ENCODE peak calls at places on chromosomes 2 and 18, in five cellular contexts. One of them, this sample, is unnamed.

GRCh38 chr18:46624127-46624526 is 32.9 kb downstream of the LOXHD1 start:
- DNase-seq in activated CD4-positive, alpha-beta T cell treated with anti-CD3 and anti-CD28 coated beads for 24 hours: peak; percentile 7
- DNase-seq in GM18507: no peak
- DNase-seq in nephron progenitor cell: no peak
- DNase-seq in Caki2: no peak
- DNase-seq in this sample: no peak

GRCh38 chr18:75799449-75800330 is 372.2 kb upstream of the SMIM21 start:
- DNase-seq in activated CD4-positive, alpha-beta T cell treated with anti-CD3 and anti-CD28 coated beads for 24 hours: no peak
- DNase-seq in nephron progenitor cell: no peak
- DNase-seq in Caki2: no peak
- DNase-seq in GM18507: no peak
- DNase-seq in this sample: no peak

GRCh38 chr2:47253440-47253839 is 98.3 kb upstream of the STPG4 start:
- DNase-seq in GM18507: no peak
- DNase-seq in activated CD4-positive, alpha-beta T cell treated with anti-CD3 and anti-CD28 coated beads for 24 hours: no peak
- DNase-seq in Caki2: no peak
- DNase-seq in nephron progenitor cell: no peak
- DNase-seq in this sample: no peak

GRCh38 chr2:12918841-12919445 is 202.2 kb downstream of the TRIB2 start:
- DNase-seq in nephron progenitor cell: no peak
- DNase-seq in activated CD4-positive, alpha-beta T cell treated with anti-CD3 and anti-CD28 coated beads for 24 hours: no peak
- DNase-seq in Caki2: no peak
- DNase-seq in GM18507: no peak
- DNase-seq in this sample: peak; percentile 47

GRCh38 chr2:231033147-231034132 is 3.9 kb upstream of the C2orf72 start:
- DNase-seq in Caki2: no peak
- DNase-seq in activated CD4-positive, alpha-beta T cell treated with anti-CD3 and anti-CD28 coated beads for 24 hours: no peak
- DNase-seq in GM18507: no peak
- DNase-seq in nephron progenitor cell: no peak
- DNase-seq in this sample: no peak

GRCh38 chr2:36362291-36362690 is 6.7 kb downstream of the CRIM1 start:
- DNase-seq in Caki2: no peak
- DNase-seq in nephron progenitor cell: no peak
- DNase-seq in GM18507: no peak
- DNase-seq in activated CD4-positive, alpha-beta T cell treated with anti-CD3 and anti-CD28 coated beads for 24 hours: no peak
- DNase-seq in this sample: no peak

GRCh38 chr2:175017618-175018414 is 12.6 kb upstream of the CHN1 start:
- DNase-seq in nephron progenitor cell: no peak
- DNase-seq in GM18507: no peak
- DNase-seq in Caki2: no peak
- DNase-seq in activated CD4-positive, alpha-beta T cell treated with anti-CD3 and anti-CD28 coated beads for 24 hours: no peak
- DNase-seq in this sample: no peak

GRCh38 chr2:67733517-67733916 is 329.3 kb downstream of the C1D start:
- DNase-seq in Caki2: peak; percentile 18
- DNase-seq in nephron progenitor cell: peak; percentile 29
- DNase-seq in GM18507: no peak
- DNase-seq in activated CD4-positive, alpha-beta T cell treated with anti-CD3 and anti-CD28 coated beads for 24 hours: no peak
- DNase-seq in this sample: no peak

GRCh38 chr2:238440767-238441166 is 14.0 kb downstream of the ASB1 start:
- DNase-seq in GM18507: no peak
- DNase-seq in nephron progenitor cell: no peak
- DNase-seq in Caki2: no peak
- DNase-seq in activated CD4-positive, alpha-beta T cell treated with anti-CD3 and anti-CD28 coated beads for 24 hours: no peak
- DNase-seq in this sample: no peak

GRCh38 chr2:80054339-80054675 is 250.2 kb downstream of the LRRTM1 start:
- DNase-seq in activated CD4-positive, alpha-beta T cell treated with anti-CD3 and anti-CD28 coated beads for 24 hours: no peak
- DNase-seq in Caki2: peak; percentile 53
- DNase-seq in GM18507: no peak
- DNase-seq in nephron progenitor cell: no peak
- DNase-seq in this sample: no peak

GRCh38 chr2:17146358-17146757 is 371.9 kb downstream of the RAD51AP2 start:
- DNase-seq in GM18507: no peak
- DNase-seq in Caki2: no peak
- DNase-seq in activated CD4-positive, alpha-beta T cell treated with anti-CD3 and anti-CD28 coated beads for 24 hours: no peak
- DNase-seq in nephron progenitor cell: no peak
- DNase-seq in this sample: no peak

GRCh38 chr2:72893594-72894319 is 6.5 kb downstream of the SPR start:
- DNase-seq in activated CD4-positive, alpha-beta T cell treated with anti-CD3 and anti-CD28 coated beads for 24 hours: no peak
- DNase-seq in nephron progenitor cell: peak; percentile 77
- DNase-seq in GM18507: no peak
- DNase-seq in Caki2: peak; percentile 65
- DNase-seq in this sample: peak; percentile 48

GRCh38 chr2:237538901-237539300 is 27.5 kb upstream of the PRLH start:
- DNase-seq in GM18507: no peak
- DNase-seq in Caki2: no peak
- DNase-seq in activated CD4-positive, alpha-beta T cell treated with anti-CD3 and anti-CD28 coated beads for 24 hours: no peak
- DNase-seq in nephron progenitor cell: no peak
- DNase-seq in this sample: no peak

GRCh38 chr2:151771599-151772358 is 37.5 kb upstream of the NEB start:
- DNase-seq in nephron progenitor cell: no peak
- DNase-seq in GM18507: peak; percentile 50
- DNase-seq in Caki2: no peak
- DNase-seq in activated CD4-positive, alpha-beta T cell treated with anti-CD3 and anti-CD28 coated beads for 24 hours: no peak
- DNase-seq in this sample: peak; percentile 28

GRCh38 chr2:172931256-172931894 is 144.3 kb upstream of the MAP3K20 start:
- DNase-seq in activated CD4-positive, alpha-beta T cell treated with anti-CD3 and anti-CD28 coated beads for 24 hours: no peak
- DNase-seq in Caki2: peak; percentile 46
- DNase-seq in GM18507: no peak
- DNase-seq in nephron progenitor cell: no peak
- DNase-seq in this sample: no peak

GRCh38 chr2:113842919-113843736 is 46.8 kb upstream of the ACTR3 start:
- DNase-seq in nephron progenitor cell: no peak
- DNase-seq in GM18507: no peak
- DNase-seq in Caki2: peak; percentile 76
- DNase-seq in activated CD4-positive, alpha-beta T cell treated with anti-CD3 and anti-CD28 coated beads for 24 hours: no peak
- DNase-seq in this sample: no peak

This sample was measured in transverse colon.